ENCODE peak calls at places on chromosome 7, in nine cellular contexts. M is adrenal gland, I is stomach, U is left lung, L is epithelial cell of esophagus, V is activated B cell treated with CpG ODN at 0.5 μM for 24 hours, Y is GM13976, D is cardiac fibroblast, C is fibroblast of lung. P is an unnamed sample.

GRCh38 chr7:2545746-2546425 is 9.4 kb downstream of the BRAT1 start:
- DNase-seq in V (no peak), L (no peak), U (peak; percentile 67), I (no peak), D (no peak), M (peak; percentile 14), C (no peak), Y (no peak), P (no peak)

GRCh38 chr7:139737221-139738100 is 40.3 kb downstream of the HIPK2 start:
- DNase-seq in Y (no peak), U (no peak), M (peak; percentile 72), V (no peak), I (no peak), L (no peak), D (no peak), C (no peak), P (no peak)

GRCh38 chr7:81769891-81770818 is at the start of gene HGF:
- DNase-seq in D (peak; percentile 95), V (no peak), Y (no peak), C (peak; percentile 91), L (no peak), I (peak; percentile 37), U (peak; percentile 77), M (peak; percentile 59), P (peak; percentile 54)

GRCh38 chr7:8105449-8106095 is 137.0 kb downstream of the GLCCI1 start:
- DNase-seq in I (no peak), U (no peak), C (no peak), M (no peak), V (no peak), D (no peak), Y (peak; percentile 5), L (no peak), P (no peak)

GRCh38 chr7:81908220-81908619 is 138.4 kb upstream of the HGF start:
- DNase-seq in V (no peak), I (no peak), Y (no peak), D (no peak), U (no peak), L (peak; percentile 24), C (peak; percentile 31), M (no peak), P (no peak)

GRCh38 chr7:42868456-42868855 is 43.4 kb downstream of the C7orf25 start:
- DNase-seq in U (no peak), V (no peak), I (no peak), C (peak; percentile 77), D (no peak), L (no peak), M (no peak), Y (no peak), P (no peak)

GRCh38 chr7:92973964-92974363 is 137.6 kb upstream of the CDK6 start:
- DNase-seq in C (peak; percentile 64), U (no peak), Y (no peak), I (no peak), V (no peak), D (no peak), L (peak; percentile 43), M (no peak), P (no peak)

GRCh38 chr7:91348686-91349085 is 84.5 kb downstream of the FZD1 start:
- DNase-seq in L (no peak), C (no peak), I (no peak), V (no peak), D (peak; percentile 47), Y (no peak), M (no peak), U (no peak), P (no peak)

GRCh38 chr7:100190059-100190711 is 12.5 kb downstream of the STAG3 start:
- DNase-seq in D (peak; percentile 62), C (peak; percentile 73), Y (no peak), M (no peak), U (no peak), L (peak; percentile 47), I (no peak), V (no peak), P (no peak)
- TF ChIP-seq CTCF in D (peak; percentile 41), C (peak; percentile 47), Y (peak; percentile 15), M (peak; percentile 48), U (peak; percentile 20), L (peak; percentile 14), I (no peak), V (no peak), P (peak; percentile 41)

GRCh38 chr7:129343099-129343700 is 91.0 kb upstream of the STRIP2 start:
- DNase-seq in I (no peak), U (no peak), D (peak; percentile 69), V (no peak), Y (peak; percentile 49), C (peak; percentile 77), M (no peak), L (peak; percentile 65), P (peak; percentile 31)

GRCh38 chr7:129347330-129347729 is 86.9 kb upstream of the STRIP2 start:
- DNase-seq in C (no peak), U (no peak), L (no peak), V (no peak), M (no peak), I (no peak), D (no peak), Y (no peak), P (no peak)

GRCh38 chr7:129341212-129341611 is 93.0 kb upstream of the STRIP2 start:
- DNase-seq in M (no peak), U (no peak), C (no peak), Y (no peak), D (no peak), L (no peak), I (no peak), V (no peak), P (no peak)

GRCh38 chr7:129338450-129338849 is 95.8 kb upstream of the STRIP2 start:
- DNase-seq in C (no peak), V (no peak), U (no peak), D (no peak), M (no peak), I (no peak), L (no peak), Y (no peak), P (no peak)

DNA sequence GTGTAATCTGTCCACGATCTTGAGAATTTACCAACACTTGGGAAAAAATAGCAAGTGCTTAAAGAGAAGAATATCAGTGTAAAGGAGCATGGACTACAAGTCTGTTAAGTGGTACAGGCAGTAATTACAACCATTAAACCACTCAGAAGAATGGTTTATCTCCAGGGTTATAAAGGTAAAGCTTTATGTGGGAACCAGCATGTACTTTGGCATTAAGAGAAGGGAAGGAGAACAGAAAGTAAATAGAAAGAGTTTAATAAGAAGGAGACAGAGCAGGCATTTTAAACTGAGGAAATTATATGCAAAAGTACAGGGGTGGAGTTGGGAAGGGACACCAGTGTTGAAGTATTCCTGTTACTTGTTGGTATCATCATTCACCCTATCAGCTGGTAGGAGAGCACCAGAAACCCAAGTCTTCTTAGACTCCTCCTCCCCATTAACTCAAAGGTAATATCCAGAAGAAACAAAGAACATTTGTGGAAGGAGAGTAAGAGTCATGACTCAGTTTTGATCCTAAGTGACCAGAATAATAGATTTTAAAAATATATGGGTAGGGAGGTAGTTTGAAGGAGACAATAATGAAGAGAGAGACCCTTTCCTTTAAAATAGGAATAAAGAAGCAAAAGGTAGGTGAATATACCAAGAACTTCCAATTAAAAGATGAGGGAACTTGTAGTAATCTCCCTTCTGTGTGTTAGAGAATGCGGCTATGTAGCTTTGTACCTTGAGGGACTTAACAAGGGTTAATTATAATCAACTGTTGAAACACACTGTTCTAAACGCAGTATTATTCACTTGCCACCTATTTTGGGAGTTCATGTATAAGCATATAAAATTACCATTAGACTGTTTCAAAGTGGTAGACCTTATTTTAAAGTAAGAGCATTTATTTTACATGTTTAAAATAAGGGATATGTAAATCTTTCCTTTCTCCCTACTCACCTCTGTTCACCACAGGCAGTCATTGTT is 92.1 kb upstream of the STRIP2 start:
- DNase-seq in Y (no peak), I (no peak), M (no peak), V (no peak), U (no peak), C (no peak), D (no peak), L (no peak), P (no peak)
- TF ChIP-seq CTCF in Y (no peak), I (no peak), M (no peak), V (no peak), U (no peak), C (no peak), D (no peak), L (no peak), P (no peak)

GRCh38 chr7:108875139-108875538 is 305.5 kb downstream of the DNAJB9 start:
- DNase-seq in Y (no peak), D (peak; percentile 46), I (no peak), L (peak; percentile 13), M (no peak), U (no peak), V (no peak), C (peak; percentile 52), P (no peak)
- TF ChIP-seq CTCF in Y (no peak), D (peak; percentile 52), I (no peak), L (no peak), M (no peak), U (no peak), V (no peak), C (peak; percentile 47), P (no peak)

GRCh38 chr7:16762177-16762576 is 8.6 kb downstream of the TSPAN13 start:
- DNase-seq in I (no peak), L (no peak), C (no peak), Y (no peak), U (no peak), V (no peak), D (no peak), M (no peak), P (no peak)

GRCh38 chr7:16754869-16755317 is 1.3 kb downstream of the TSPAN13 start:
- DNase-seq in Y (no peak), M (no peak), V (no peak), L (peak; percentile 36), D (no peak), C (no peak), I (no peak), U (no peak), P (no peak)

GRCh38 chr7:16759840-16760239 is 6.3 kb downstream of the TSPAN13 start:
- DNase-seq in M (no peak), Y (no peak), V (no peak), C (no peak), I (no peak), D (no peak), U (no peak), L (peak; percentile 19), P (no peak)

GRCh38 chr7:16755397-16755796 is 1.8 kb downstream of the TSPAN13 start:
- DNase-seq in U (no peak), V (no peak), M (no peak), C (no peak), I (no peak), L (peak; percentile 28), Y (no peak), D (no peak), P (no peak)

DNA sequence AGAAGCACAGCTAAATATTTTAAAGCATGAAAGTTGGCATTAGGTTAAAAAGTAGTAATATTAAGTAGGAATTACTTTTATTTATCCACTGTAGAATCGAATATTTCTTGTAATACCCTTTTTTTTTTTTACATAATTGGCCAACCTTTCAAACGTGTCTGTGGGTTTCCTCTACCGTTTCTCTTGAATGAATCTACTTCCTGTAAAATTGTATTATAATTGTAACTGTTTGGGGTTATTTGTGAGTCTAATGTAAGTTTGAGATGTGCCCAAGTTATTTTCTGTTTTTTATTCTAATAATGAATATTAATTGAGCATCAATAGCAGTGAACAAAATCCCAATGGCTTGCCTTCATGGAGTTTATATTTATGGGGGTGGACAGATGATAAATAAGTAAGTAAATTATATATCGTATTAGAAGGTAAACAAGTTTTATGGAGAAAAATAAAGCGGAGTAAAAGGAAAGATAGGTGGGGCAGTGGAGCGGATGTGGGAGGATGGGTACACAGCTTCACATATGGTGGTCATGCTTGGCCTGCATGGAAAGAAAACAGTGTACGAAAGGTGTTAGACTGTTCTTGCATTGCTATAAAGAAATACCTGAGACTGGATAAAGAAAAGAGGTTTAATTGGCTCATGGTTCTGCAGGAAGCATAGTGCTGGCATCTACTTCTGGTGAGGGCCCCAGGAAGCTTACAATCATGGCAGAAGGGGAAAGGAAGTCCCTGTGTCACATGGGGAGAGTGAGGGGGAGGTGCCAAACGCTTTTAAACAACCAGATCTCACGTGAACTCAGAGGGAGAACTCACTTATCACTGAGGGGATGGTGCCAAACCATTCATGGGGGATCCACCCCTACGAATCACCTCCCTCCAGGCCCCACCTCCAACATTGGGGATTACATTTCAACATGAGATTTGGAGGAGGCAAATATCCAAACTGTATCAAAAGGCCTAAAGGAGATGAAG is 5.4 kb downstream of the TSPAN13 start:
- DNase-seq in U (no peak), C (no peak), M (no peak), V (no peak), Y (no peak), L (no peak), D (no peak), I (no peak), P (no peak)
- TF ChIP-seq CTCF in U (no peak), C (no peak), M (no peak), V (no peak), Y (no peak), L (no peak), D (no peak), I (no peak), P (no peak)